ENCODE peak calls at places on chromosomes 5 and 9, in four cellular contexts. S is neural progenitor cell; U is B cell; F is CD8-positive, alpha-beta T cell. I is an unnamed sample.

GRCh38 chr5:128154943-128155342 is 71.4 kb downstream of the SLC12A2 start:
- DNase-seq in U (no peak), F (no peak), S (no peak), I (no peak)

GRCh38 chr5:87243161-87243877 is 24.4 kb upstream of the RASA1 start:
- DNase-seq in S (no peak), U (no peak), F (no peak), I (no peak)

GRCh38 chr5:25858019-25858418 is 1180.4 kb downstream of the CDH9 start:
- DNase-seq in S (peak), U (no peak), F (no peak), I (no peak)

GRCh38 chr9:83062011-83062652 is 810 bp downstream of the RASEF start:
- DNase-seq in S (peak), U (peak), F (no peak), I (peak)

GRCh38 chr5:178071108-178071507 is 42.2 kb upstream of the N4BP3 start:
- DNase-seq in U (no peak), S (no peak), F (no peak), I (no peak)

GRCh38 chr5:172853355-172853975 is 19.4 kb downstream of the ERGIC1 start:
- DNase-seq in S (no peak), U (no peak), F (no peak), I (no peak)

GRCh38 chr5:127958421-127959011 is 125.0 kb upstream of the SLC12A2 start:
- DNase-seq in F (no peak), S (no peak), U (no peak), I (no peak)

GRCh38 chr9:134390537-134390936 is 64.3 kb downstream of the RXRA start:
- DNase-seq in U (peak), S (no peak), F (peak), I (no peak)

GRCh38 chr9:82600536-82601271 is 462.2 kb downstream of the RASEF start:
- DNase-seq in U (no peak), S (peak), F (no peak), I (peak)

GRCh38 chr5:138330813-138331448 is 673 bp downstream of the CDC25C start:
- DNase-seq in S (no peak), U (no peak), F (no peak), I (no peak)

GRCh38 chr5:125526940-125527339 is 780.5 kb upstream of the ZNF608 start:
- DNase-seq in U (no peak), S (no peak), F (no peak), I (peak)

GRCh38 chr9:89379508-89380115 is 61.3 kb downstream of the SECISBP2 start:
- DNase-seq in U (no peak), F (no peak), S (no peak), I (peak)

GRCh38 chr5:68087866-68088265 is 127.7 kb upstream of the PIK3R1 start:
- DNase-seq in S (no peak), F (no peak), U (no peak), I (peak)

GRCh38 chr5:117054141-117054540 is 479.5 kb upstream of the SEMA6A start:
- DNase-seq in F (no peak), S (no peak), U (no peak), I (no peak)

DNA sequence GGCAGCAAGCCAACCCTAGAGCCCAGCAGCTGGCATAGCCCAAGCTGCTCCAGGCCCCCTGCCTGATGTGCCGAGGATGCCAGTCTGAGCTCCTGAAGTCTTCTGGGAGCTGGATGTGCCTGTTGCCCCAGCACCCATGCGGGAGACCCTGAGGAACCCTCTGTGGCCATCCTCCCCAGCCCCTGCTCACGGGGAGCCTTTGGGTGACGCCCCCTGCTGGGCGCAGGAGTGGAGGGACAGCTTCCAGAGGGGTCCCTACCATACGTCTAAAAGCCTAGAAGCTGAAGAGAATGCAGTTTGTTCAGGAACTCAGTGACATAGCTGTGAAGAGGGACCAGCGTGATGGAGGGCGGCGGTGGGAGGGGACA is 33.1 kb upstream of the MVB12B start:
- DNase-seq in F (no peak), S (peak), U (no peak), I (no peak)
- TF ChIP-seq CTCF in F (no peak), S (peak), U (no peak), I (peak)

DNA sequence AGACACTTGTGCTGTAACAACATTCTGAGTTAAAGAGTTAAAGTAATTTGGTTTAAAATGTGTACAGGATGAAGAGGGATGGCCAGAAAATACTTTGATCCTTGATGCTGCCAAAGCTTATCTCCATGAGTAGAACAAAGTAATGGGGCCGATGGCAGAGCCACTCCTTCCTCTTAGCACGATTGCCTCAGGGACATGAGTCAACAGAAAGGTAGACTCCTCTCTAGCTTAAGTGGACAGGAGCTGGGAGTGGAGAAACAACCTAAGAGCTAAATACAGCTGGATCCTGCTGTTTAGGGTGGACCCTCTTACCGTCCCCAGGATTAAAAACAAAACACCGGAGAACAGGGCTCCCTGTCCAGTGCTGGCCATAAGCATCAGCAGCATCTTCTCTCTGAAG is 267.3 kb downstream of the IRX1 start:
- DNase-seq in F (no peak), U (no peak), S (no peak), I (no peak)
- TF ChIP-seq CTCF in F (no peak), U (no peak), S (no peak), I (no peak)

GRCh38 chr9:17589771-17590170 is 10.9 kb downstream of the SH3GL2 start:
- DNase-seq in U (no peak), S (no peak), F (no peak), I (no peak)

GRCh38 chr9:17588395-17588794 is 9.5 kb downstream of the SH3GL2 start:
- DNase-seq in F (no peak), S (no peak), U (no peak), I (no peak)

DNA sequence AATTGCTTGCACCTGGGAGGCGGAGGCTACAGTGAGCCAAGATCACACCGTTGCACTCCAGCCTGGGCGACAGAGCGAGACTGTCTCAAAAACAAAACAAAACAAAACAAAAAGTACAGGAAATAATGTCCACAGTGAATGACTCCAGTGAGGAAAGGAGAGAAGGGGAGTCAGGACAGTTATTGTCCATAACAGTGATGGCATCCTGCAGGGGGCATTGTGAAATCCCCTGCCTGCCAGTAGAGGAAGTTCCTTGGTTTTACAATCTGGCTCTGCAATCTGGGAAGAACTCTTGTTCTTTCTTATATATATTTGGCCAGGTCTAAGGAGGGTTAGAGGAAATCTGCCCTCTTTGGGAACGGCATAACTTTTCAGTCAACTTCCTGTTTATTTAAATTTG is 8.2 kb downstream of the SH3GL2 start:
- DNase-seq in F (no peak), S (no peak), U (no peak), I (no peak)
- TF ChIP-seq CTCF in F (no peak), S (peak), U (no peak), I (no peak)

DNA sequence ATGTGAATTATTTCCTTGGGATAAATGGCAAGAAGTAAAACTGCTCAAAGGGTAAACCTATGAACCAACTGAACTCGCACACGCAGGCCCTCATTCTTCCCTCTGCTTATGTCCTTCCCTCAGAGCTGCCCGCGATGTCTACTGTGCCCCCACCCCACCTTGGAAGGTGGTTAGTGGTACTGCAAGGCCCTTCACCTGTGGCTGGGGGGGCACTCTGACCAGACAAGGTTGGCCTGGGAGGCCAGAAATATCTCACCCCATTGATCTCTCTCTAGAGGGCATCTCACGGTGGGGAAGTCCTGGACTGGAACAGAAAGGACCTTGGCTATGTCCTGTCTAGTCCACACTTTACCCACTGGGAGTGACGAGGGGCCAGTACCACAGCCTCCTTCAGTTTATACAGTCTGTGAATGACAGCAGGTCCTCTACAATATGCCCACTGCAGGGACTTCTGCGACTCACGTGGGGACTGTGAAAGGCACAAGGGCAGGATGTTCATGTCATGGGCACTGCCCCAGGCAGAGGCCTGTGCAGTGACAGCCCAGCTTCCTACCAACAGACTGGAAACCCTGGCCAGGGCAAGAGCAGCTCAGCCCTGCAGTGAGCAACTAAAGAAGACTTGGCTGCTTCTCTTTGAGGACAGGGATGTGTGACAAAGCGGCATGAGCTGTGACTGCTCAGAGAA is 56.8 kb upstream of the SYNPO start:
- DNase-seq in U (no peak), F (no peak), S (no peak), I (no peak)
- TF ChIP-seq CTCF in U (no peak), F (no peak), S (no peak), I (no peak)

DNA sequence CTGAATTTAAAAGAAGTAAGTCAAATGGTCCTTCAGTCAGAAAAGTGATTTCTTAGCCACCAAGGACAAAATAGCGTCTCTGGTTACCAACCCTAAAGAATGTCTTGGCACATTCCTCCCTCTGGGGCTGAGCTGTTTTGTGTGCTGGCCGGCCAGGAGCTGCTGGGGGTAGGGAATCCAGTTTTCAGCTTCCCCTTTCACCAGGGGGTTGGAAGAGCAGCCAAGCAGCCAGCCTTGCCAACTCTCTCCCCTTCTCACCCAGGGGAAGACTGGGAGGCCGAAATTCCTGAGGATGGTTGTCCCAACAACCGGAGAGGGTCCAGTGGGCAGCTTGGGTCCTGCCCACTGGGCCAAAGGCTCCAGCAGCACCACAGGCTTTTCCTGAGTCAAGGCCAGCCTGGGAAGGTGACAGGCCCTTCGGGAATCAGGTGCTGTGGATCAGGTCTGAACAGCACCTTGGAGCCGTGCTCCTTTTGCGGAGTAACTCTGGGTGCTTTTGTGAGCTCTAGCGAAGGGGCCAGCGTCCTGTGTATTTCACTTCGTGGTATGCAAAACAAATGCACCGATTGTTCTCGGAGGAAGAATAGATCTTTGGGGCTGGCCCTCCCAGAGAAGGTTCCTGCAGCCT is 4.2 kb downstream of the WWC1 start:
- DNase-seq in S (peak), U (no peak), F (no peak), I (peak)
- TF ChIP-seq CTCF in S (peak), U (no peak), F (no peak), I (peak)

GRCh38 chr5:170426149-170426767 is 37.1 kb upstream of the KCNMB1 start:
- DNase-seq in S (no peak), U (no peak), F (no peak), I (no peak)
- TF ChIP-seq CTCF in S (no peak), U (no peak), F (no peak), I (no peak)

DNA sequence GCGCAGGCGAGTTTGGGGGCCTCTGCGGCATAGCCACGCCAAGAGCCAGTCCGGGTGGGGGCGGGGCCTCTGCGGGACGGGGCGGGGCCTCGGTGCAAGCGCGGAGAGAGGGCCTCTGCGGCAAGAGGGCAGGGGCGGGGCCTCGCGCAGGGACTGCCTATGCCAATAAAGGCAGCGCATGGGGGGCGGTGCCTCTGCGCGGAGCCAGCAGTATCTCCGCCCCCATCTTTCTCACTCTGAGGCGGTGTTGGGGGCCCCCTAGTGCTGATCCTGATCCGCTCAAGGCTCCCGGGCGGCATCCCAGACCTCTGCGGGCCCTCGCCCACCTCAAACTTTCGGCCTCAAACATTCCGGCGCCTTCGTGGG is 9.2 kb upstream of the GPRIN1 start:
- DNase-seq in U (peak), S (peak), F (peak), I (peak)
- TF ChIP-seq CTCF in U (no peak), S (peak), F (peak), I (peak)

GRCh38 chr9:98241357-98242104 is 13.9 kb downstream of the TBC1D2 start:
- DNase-seq in U (no peak), S (peak), F (no peak), I (no peak)
- TF ChIP-seq CTCF in U (no peak), S (peak), F (no peak), I (peak)

GRCh38 chr5:33941090-33941489 is 4.9 kb downstream of the RXFP3 start:
- DNase-seq in U (no peak), S (no peak), F (no peak), I (no peak)
- TF ChIP-seq CTCF in U (no peak), S (no peak), F (no peak), I (no peak)

DNA sequence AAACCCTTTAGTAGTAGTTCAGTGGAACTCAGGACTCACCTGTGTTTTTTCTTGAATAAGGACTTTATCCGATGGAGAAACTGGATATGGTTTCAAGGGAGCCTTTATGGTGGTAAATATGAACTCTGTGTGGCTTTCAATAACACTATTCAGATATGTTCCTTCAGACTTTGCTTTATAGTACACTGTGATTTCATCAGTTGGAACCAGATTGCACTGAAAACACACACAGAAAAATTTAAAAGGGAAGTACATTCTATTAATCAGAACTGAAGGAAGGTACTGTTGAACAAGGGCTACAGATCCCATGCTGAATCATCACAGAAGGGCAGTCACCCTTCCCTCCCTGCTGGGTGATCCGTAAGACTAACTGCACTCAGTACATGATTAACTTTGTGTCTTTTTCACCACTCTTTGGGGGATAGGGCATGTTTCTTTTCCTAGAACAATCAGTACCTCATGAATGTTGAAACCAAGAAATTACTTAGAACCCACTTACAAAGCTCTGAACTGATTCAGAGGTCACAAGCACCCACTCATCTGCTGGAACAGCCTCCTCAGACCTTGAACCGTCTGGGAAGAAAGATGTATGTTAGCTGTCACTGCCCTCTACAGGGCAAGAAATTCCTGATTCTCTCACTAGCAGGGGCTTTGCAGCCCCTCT is 51.2 kb downstream of the IARS1 start:
- DNase-seq in F (no peak), S (peak), U (no peak), I (peak)
- TF ChIP-seq CTCF in F (no peak), S (peak), U (no peak), I (peak)